ENCODE peak calls at places on chromosome 10, in five cellular contexts. K, M, U, R and H are unnamed samples. For H3K9me3, the result is how much of the 10 kb centered on the place peaks cover.

GRCh38 chr10:73894245-73894971 is 16.5 kb upstream of the PLAU start:
- DNase-seq in K (no peak), M (no peak), U (peak), R (peak), H (no peak)

GRCh38 chr10:11165591-11166543 is 148.2 kb downstream of the CELF2 start:
- DNase-seq in K (peak), M (peak), U (peak), R (no peak), H (peak)

GRCh38 chr10:100872034-100872791 is 40.5 kb upstream of the SLF2 start:
- DNase-seq in K (no peak), M (no peak), U (peak), R (peak), H (no peak)

GRCh38 chr10:17217661-17218306 is 10.3 kb upstream of the VIM start:
- DNase-seq in K (no peak), M (no peak), U (no peak), R (no peak), H (no peak)

GRCh38 chr10:104104926-104105325 is 17.0 kb upstream of the SFR1 start:
- DNase-seq in K (no peak), M (no peak), U (no peak), R (peak), H (no peak)

GRCh38 chr10:64733980-64734379 is 1212.8 kb downstream of the REEP3 start:
- DNase-seq in K (peak), M (no peak), U (peak), R (peak), H (no peak)

GRCh38 chr10:34768261-34768971 is 46.7 kb downstream of the PARD3 start:
- DNase-seq in K (peak), M (peak), U (no peak), R (peak), H (peak)

GRCh38 chr10:79418886-79419595 is 26.4 kb downstream of the ZCCHC24 start:
- DNase-seq in K (no peak), M (peak), U (no peak), R (no peak), H (no peak)

GRCh38 chr10:99908512-99908911 is 101.2 kb downstream of the DNMBP start:
- DNase-seq in K (no peak), M (no peak), U (no peak), R (no peak), H (no peak)

GRCh38 chr10:112950714-112951348 is 784 bp downstream of the TCF7L2 start:
- DNase-seq in K (no peak), M (peak), U (peak), R (peak), H (peak)

GRCh38 chr10:282294-283139 is 147.3 kb downstream of the ZMYND11 start:
- DNase-seq in K (no peak), M (no peak), U (no peak), R (no peak), H (no peak)

DNA sequence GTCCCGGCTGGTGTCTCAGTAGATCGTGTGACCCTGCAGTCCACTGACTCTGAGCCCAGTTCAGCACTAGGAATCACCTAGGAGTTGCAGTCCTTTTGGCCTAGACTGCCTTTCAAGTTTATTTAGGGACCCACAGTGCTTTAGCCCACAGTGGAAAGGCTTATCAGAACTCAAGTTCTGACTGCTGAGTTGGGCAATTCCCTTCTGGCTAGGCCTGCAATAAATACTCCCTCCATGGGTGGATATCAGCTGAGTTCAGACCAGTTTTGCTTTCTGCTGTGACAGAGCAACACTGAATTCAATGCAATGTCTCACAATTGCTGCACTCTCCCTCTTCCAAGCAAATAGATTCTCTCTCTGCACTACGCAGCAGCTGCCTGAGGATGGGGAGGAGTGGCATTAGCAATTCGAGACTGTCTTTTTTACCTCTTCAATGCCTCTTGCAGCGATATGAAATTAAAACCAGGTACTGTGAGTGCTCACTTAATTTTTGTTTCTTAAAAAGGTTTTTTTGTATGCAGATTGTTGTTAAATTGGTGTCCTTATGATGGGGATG is 1153.2 kb downstream of the SORCS1 start:
- DNase-seq in K (no peak), M (no peak), U (no peak), R (no peak), H (no peak)
- H3K9me3 ChIP-seq in K (under half), M (under half), U (under half), R (under half), H (under half)

GRCh38 chr10:44780461-44780860 is 130.7 kb upstream of the TMEM72 start:
- DNase-seq in K (no peak), M (no peak), U (no peak), R (no peak), H (no peak)
- TF ChIP-seq POLR2A in K (no peak), M (no peak), U (no peak), R (no peak), H (no peak)

GRCh38 chr10:128267581-128267980 is 141.4 kb upstream of the MKI67 start:
- DNase-seq in K (no peak), M (no peak), U (no peak), R (no peak), H (no peak)

GRCh38 chr10:128263891-128264688 is 137.9 kb upstream of the MKI67 start:
- DNase-seq in K (peak), M (peak), U (peak), R (peak), H (peak)

GRCh38 chr10:128268015-128268722 is 141.9 kb upstream of the MKI67 start:
- DNase-seq in K (no peak), M (no peak), U (peak), R (peak), H (no peak)

DNA sequence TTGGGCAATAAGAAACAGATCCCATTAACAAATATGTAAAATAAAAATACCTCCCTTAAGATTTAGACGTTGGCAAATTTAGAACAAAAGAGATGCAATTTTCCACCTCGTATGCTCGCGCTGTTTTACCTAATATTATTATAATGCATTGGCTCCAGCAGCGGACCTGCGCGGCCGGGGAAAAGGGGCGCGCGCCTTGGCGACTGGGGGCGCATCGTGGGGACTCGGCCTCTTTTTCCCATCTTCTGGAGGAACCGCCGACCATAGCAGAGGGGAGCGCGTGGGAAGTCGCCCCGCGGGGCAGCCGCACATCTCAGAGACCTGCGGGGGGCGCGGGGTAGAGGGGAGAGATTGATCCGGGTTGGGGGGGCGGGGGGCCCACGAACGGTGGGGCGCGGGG is 139.4 kb upstream of the MKI67 start:
- DNase-seq in K (no peak), M (no peak), U (no peak), R (no peak), H (no peak)
- H3K4me3 ChIP-seq in K (no peak), M (no peak), U (no peak), R (no peak), H (no peak)

DNA sequence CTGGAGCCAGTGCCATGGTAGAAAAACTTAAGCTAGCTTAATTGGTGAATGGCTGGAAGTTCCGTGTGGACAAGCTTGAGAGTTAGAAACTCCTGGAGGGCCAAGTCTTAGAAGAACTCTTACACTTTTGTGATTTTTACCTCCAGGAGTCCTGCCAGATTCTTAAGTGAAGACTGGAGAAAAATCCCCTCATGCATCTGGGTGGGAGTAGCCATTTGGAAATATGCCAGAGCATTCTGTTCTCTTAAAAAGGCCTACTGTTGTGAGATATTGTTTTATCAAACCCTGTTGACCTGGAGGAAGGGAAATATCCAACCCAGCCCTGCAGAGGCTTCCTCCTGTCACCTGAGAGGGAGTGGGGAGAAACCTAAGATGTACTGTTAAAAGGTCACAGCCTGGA is 17.6 kb upstream of the MCM10 start:
- DNase-seq in K (no peak), M (no peak), U (no peak), R (no peak), H (no peak)
- H3K9me3 ChIP-seq in K (under half), M (under half), U (under half), R (under half), H (under half)

GRCh38 chr10:102141583-102142107 is 8.8 kb downstream of the PPRC1 start:
- DNase-seq in K (no peak), M (no peak), U (no peak), R (no peak), H (no peak)
- TF ChIP-seq POLR2A in K (no peak), M (no peak), U (no peak), R (no peak), H (no peak)

DNA sequence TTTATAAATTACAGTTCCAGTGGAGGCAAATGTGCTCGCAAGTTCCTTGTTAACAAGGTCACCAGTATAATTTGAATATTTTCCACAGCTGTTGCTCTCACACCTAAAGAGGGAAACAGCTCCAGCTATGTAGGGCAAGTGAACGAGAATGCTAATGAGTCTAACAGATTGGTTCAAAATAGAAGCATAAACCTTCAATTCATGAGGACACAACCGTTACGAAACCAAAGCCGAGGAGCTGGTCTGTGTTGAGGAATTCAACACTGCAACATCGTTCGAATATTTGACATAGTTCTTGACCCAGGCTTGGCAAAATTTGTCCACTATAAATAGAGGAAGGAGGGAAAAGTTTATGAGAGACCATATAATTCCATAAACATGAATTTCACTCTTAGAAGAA is 161.3 kb downstream of the KLF6 start:
- DNase-seq in K (no peak), M (no peak), U (no peak), R (no peak), H (no peak)
- H3K4me3 ChIP-seq in K (no peak), M (no peak), U (no peak), R (no peak), H (no peak)

GRCh38 chr10:37855691-37856090 is 1.7 kb downstream of the ZNF248 start:
- DNase-seq in K (no peak), M (no peak), U (no peak), R (no peak), H (no peak)

GRCh38 chr10:37854606-37855005 is 2.8 kb downstream of the ZNF248 start:
- DNase-seq in K (no peak), M (no peak), U (no peak), R (no peak), H (no peak)

GRCh38 chr10:37857287-37858211 is at the start of gene ZNF248:
- DNase-seq in K (peak), M (peak), U (peak), R (peak), H (peak)

GRCh38 chr10:37860494-37861190 is 3.2 kb upstream of the ZNF248 start:
- DNase-seq in K (no peak), M (no peak), U (no peak), R (peak), H (no peak)

DNA sequence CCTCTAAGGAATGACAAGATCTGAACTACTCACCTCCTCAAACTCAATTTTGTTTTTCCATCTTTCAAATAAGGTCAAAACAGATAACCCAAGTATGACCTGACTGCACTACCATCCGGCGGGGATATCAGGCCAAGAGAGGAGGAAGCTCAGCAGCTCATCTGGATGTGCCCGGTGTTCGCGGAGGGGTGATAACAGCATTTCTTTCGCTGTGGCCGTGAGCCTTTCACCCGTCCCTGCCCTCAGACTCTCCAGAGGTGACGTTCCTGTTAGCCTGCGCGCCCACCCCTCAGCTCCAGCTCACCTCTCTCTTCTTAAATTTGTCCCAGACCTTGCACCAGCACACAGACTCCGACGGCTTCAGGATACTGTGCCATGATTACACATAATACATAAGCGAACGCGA is 526 bp downstream of the ZNF248 start:
- DNase-seq in K (peak), M (peak), U (no peak), R (peak), H (peak)
- H3K9me3 ChIP-seq in K (under half), M (under half), U (under half), R (under half), H (under half)

DNA sequence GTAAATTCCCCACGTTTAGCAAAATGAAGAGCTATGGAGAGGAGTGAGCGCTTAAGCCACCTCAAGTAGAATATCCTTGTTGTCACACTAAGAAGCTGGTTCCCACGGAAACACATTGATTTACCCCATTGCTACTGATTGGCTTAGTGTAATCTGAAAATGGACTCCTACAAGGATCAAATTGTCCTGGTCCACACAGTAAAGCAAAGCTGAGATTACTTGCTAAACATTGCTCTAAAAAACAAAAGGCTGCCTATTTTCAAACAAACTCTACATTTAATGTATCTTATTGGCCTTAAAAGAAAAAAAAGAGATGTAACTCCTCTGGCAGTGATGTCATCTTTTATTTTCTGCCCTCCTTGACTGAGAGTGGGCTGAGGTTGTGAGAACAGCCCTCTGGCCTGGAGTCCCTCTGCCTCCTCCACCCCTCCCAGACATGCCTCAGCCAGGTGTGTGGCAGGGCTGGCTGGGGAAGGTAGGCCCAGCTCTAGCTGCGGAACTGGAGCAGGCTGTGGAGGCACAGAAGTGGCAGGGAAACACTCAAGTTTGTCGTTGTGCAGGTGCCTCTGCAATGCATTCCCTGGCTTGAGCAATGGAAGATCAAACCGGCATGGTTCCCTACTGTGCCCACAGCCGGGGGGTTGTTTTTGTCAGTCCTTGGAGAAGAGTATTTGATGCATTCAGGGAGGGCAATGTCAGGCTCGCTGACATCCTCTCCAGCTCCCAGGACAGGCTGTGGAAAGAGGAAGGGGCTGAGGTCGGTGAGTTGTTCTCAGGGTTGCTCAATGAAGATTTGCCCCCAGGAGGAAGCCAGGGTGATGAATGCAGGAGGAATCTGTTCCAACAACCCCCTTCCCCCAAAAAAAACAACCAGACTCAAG is 9.1 kb downstream of the KLF6 start:
- DNase-seq in K (no peak), M (peak), U (peak), R (peak), H (no peak)
- TF ChIP-seq POLR2A in K (no peak), M (peak), U (no peak), R (no peak), H (peak)